ENCODE peak calls at places on chromosomes 12 and 14, in five cellular contexts. One of them, this sample, is unnamed.

GRCh38 chr14:102344485-102344884 is 18.2 kb downstream of the CINP start:
- DNase-seq in SK-N-SH: no peak
- DNase-seq in HepG2: no peak
- DNase-seq in Panc1: no peak
- DNase-seq in HCT116: no peak
- DNase-seq in this sample: no peak

GRCh38 chr12:18868673-18869072 is 130.8 kb downstream of the CAPZA3 start:
- DNase-seq in HepG2: no peak
- DNase-seq in SK-N-SH: no peak
- DNase-seq in Panc1: no peak
- DNase-seq in HCT116: no peak
- DNase-seq in this sample: no peak

GRCh38 chr12:105455250-105455649 is 124.8 kb downstream of the C12orf75 start:
- DNase-seq in SK-N-SH: no peak
- DNase-seq in HCT116: no peak
- DNase-seq in Panc1: no peak
- DNase-seq in HepG2: no peak
- DNase-seq in this sample: no peak

GRCh38 chr12:52401526-52401925 is 4.6 kb downstream of the KRT82 start:
- DNase-seq in HCT116: no peak
- DNase-seq in SK-N-SH: no peak
- DNase-seq in HepG2: no peak
- DNase-seq in Panc1: no peak
- DNase-seq in this sample: no peak

GRCh38 chr14:94446126-94446525 is 6.5 kb downstream of the SERPINA11 start:
- DNase-seq in Panc1: no peak
- DNase-seq in HCT116: no peak
- DNase-seq in SK-N-SH: no peak
- DNase-seq in HepG2: no peak
- DNase-seq in this sample: no peak

GRCh38 chr12:6069452-6070093 is 54.9 kb downstream of the VWF start:
- DNase-seq in SK-N-SH: no peak
- DNase-seq in Panc1: no peak
- DNase-seq in HepG2: no peak
- DNase-seq in HCT116: no peak
- DNase-seq in this sample: no peak

GRCh38 chr14:87131879-87132278 is 861.1 kb downstream of the GALC start:
- DNase-seq in HepG2: no peak
- DNase-seq in Panc1: no peak
- DNase-seq in SK-N-SH: no peak
- DNase-seq in HCT116: no peak
- DNase-seq in this sample: no peak

GRCh38 chr12:52126605-52127578 is 47.4 kb downstream of the SMIM41 start:
- DNase-seq in HCT116: no peak
- DNase-seq in SK-N-SH: peak
- DNase-seq in Panc1: no peak
- DNase-seq in HepG2: no peak
- DNase-seq in this sample: no peak

GRCh38 chr14:104637546-104638003 is 33.0 kb upstream of the TMEM179 start:
- DNase-seq in SK-N-SH: no peak
- DNase-seq in Panc1: no peak
- DNase-seq in HCT116: no peak
- DNase-seq in HepG2: no peak
- DNase-seq in this sample: no peak

GRCh38 chr12:6826734-6827436 is 1.3 kb upstream of the P3H3 start:
- DNase-seq in HepG2: no peak
- DNase-seq in SK-N-SH: no peak
- DNase-seq in Panc1: no peak
- DNase-seq in HCT116: no peak
- DNase-seq in this sample: no peak

GRCh38 chr12:12531194-12531593 is 31.5 kb downstream of the DUSP16 start:
- DNase-seq in Panc1: no peak
- DNase-seq in SK-N-SH: no peak
- DNase-seq in HepG2: no peak
- DNase-seq in HCT116: no peak
- DNase-seq in this sample: no peak

GRCh38 chr12:8156416-8156815 is 399 bp upstream of the ZNF705A start:
- DNase-seq in SK-N-SH: no peak
- DNase-seq in Panc1: no peak
- DNase-seq in HepG2: no peak
- DNase-seq in HCT116: no peak
- DNase-seq in this sample: no peak

GRCh38 chr14:78612666-78613065 is 442.5 kb downstream of the NRXN3 start:
- DNase-seq in SK-N-SH: no peak
- DNase-seq in Panc1: no peak
- DNase-seq in HCT116: no peak
- DNase-seq in HepG2: no peak
- DNase-seq in this sample: no peak

GRCh38 chr14:60170948-60171347 is 5.8 kb upstream of the DHRS7 start:
- DNase-seq in Panc1: no peak
- DNase-seq in HCT116: no peak
- DNase-seq in HepG2: peak
- DNase-seq in SK-N-SH: no peak
- DNase-seq in this sample: no peak

GRCh38 chr12:6462234-6462995 is 8.1 kb downstream of the VAMP1 start:
- DNase-seq in SK-N-SH: no peak
- DNase-seq in HepG2: no peak
- DNase-seq in Panc1: no peak
- DNase-seq in HCT116: no peak
- DNase-seq in this sample: no peak

GRCh38 chr14:94365624-94366023 is 22.8 kb downstream of the SERPINA1 start:
- DNase-seq in HepG2: no peak
- DNase-seq in HCT116: no peak
- DNase-seq in SK-N-SH: no peak
- DNase-seq in Panc1: no peak
- DNase-seq in this sample: no peak

GRCh38 chr14:94124582-94125377 is 4.6 kb downstream of the IFI27L2 start:
- DNase-seq in Panc1: no peak
- DNase-seq in HepG2: no peak
- DNase-seq in SK-N-SH: no peak
- DNase-seq in HCT116: no peak
- DNase-seq in this sample: no peak

GRCh38 chr14:71728386-71728785 is 203.8 kb upstream of the RGS6 start:
- DNase-seq in HepG2: no peak
- DNase-seq in Panc1: no peak
- DNase-seq in HCT116: no peak
- DNase-seq in SK-N-SH: no peak
- DNase-seq in this sample: no peak

GRCh38 chr14:56295743-56296142 is 177.5 kb downstream of the PELI2 start:
- DNase-seq in HCT116: no peak
- DNase-seq in Panc1: no peak
- DNase-seq in SK-N-SH: no peak
- DNase-seq in HepG2: no peak
- DNase-seq in this sample: no peak

GRCh38 chr14:74618078-74618952 is 6.3 kb upstream of the LTBP2 start:
- DNase-seq in HCT116: peak
- DNase-seq in HepG2: peak
- DNase-seq in Panc1: no peak
- DNase-seq in SK-N-SH: no peak
- DNase-seq in this sample: no peak

GRCh38 chr12:45223868-45224267 is 8.0 kb downstream of the ANO6 start:
- DNase-seq in Panc1: no peak
- DNase-seq in HepG2: no peak
- DNase-seq in HCT116: no peak
- DNase-seq in SK-N-SH: no peak
- DNase-seq in this sample: no peak

GRCh38 chr12:37543966-37544668 is 772.5 kb upstream of the ALG10B start:
- DNase-seq in Panc1: no peak
- DNase-seq in HepG2: no peak
- DNase-seq in SK-N-SH: no peak
- DNase-seq in HCT116: no peak
- DNase-seq in this sample: no peak

GRCh38 chr14:82420874-82421273 is 887.2 kb upstream of the SEL1L start:
- DNase-seq in SK-N-SH: no peak
- DNase-seq in HepG2: no peak
- DNase-seq in Panc1: no peak
- DNase-seq in HCT116: no peak
- DNase-seq in this sample: no peak

GRCh38 chr14:88818018-88818417 is 6.4 kb upstream of the TTC8 start:
- DNase-seq in HCT116: no peak
- DNase-seq in HepG2: no peak
- DNase-seq in SK-N-SH: no peak
- DNase-seq in Panc1: no peak
- DNase-seq in this sample: no peak

GRCh38 chr14:37595809-37596595 is 573 bp downstream of the TTC6 start:
- DNase-seq in Panc1: no peak
- DNase-seq in HCT116: peak
- DNase-seq in HepG2: peak
- DNase-seq in SK-N-SH: no peak
- DNase-seq in this sample: no peak

GRCh38 chr12:92134638-92135274 is 10.9 kb downstream of the BTG1 start:
- DNase-seq in HepG2: no peak
- DNase-seq in Panc1: no peak
- DNase-seq in HCT116: no peak
- DNase-seq in SK-N-SH: no peak
- DNase-seq in this sample: no peak

GRCh38 chr14:26138764-26139445 is 458.9 kb downstream of the NOVA1 start:
- DNase-seq in SK-N-SH: no peak
- DNase-seq in HepG2: no peak
- DNase-seq in Panc1: no peak
- DNase-seq in HCT116: no peak
- DNase-seq in this sample: no peak

GRCh38 chr14:22462923-22463322 is 126.1 kb downstream of the DAD1 start:
- DNase-seq in SK-N-SH: no peak
- DNase-seq in HCT116: no peak
- DNase-seq in Panc1: no peak
- DNase-seq in HepG2: no peak
- DNase-seq in this sample: no peak

GRCh38 chr14:22464422-22465142 is 124.4 kb downstream of the DAD1 start:
- DNase-seq in Panc1: no peak
- DNase-seq in SK-N-SH: no peak
- DNase-seq in HCT116: no peak
- DNase-seq in HepG2: no peak
- DNase-seq in this sample: no peak

GRCh38 chr14:22463763-22464173 is 125.3 kb downstream of the DAD1 start:
- DNase-seq in HepG2: peak
- DNase-seq in Panc1: no peak
- DNase-seq in HCT116: no peak
- DNase-seq in SK-N-SH: no peak
- DNase-seq in this sample: no peak

GRCh38 chr14:22466520-22466919 is 122.5 kb downstream of the DAD1 start:
- DNase-seq in Panc1: no peak
- DNase-seq in SK-N-SH: no peak
- DNase-seq in HepG2: no peak
- DNase-seq in HCT116: no peak
- DNase-seq in this sample: no peak

DNA sequence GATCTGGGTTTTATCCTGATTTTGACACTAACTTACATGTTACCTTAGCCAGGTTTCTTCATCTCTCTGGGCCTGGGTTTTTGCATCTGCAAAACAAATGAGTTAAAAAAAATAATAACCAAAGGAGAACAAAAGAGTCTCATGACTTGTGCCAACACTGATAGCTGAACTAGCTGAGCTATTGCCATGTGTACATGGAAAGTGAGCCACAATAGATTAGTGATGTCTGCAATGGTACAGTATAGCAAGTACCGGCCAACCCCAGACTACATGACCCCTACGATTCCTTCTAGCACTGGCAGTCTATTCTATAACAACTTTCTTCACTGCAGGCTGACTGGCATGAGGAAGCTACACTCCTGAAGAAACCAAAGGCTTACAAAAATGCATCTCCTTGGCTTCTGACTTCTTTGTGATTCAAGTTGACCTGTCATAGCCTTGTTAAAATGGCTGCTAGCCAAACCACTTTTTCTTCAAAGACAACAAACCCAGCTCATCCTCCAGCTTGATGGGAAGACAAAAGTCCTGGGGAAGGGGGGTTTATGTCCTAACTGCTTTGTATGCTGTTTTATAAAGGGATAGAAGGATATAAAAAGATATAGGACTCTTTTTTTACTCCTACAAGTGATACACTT is 123.7 kb downstream of the DAD1 start:
- DNase-seq in SK-N-SH: no peak
- DNase-seq in HCT116: no peak
- DNase-seq in HepG2: no peak
- DNase-seq in Panc1: no peak
- DNase-seq in this sample: no peak
- TF ChIP-seq SIN3A in SK-N-SH: no peak
- TF ChIP-seq SIN3A in HCT116: no peak
- TF ChIP-seq SIN3A in HepG2: no peak
- TF ChIP-seq SIN3A in Panc1: no peak
- TF ChIP-seq SIN3A in this sample: no peak

GRCh38 chr12:112796067-112796466 is 4.5 kb downstream of the RPH3A start:
- DNase-seq in HCT116: no peak
- DNase-seq in SK-N-SH: no peak
- DNase-seq in HepG2: no peak
- DNase-seq in Panc1: no peak
- DNase-seq in this sample: no peak

GRCh38 chr12:112800183-112800582 is 8.6 kb downstream of the RPH3A start:
- DNase-seq in HCT116: no peak
- DNase-seq in SK-N-SH: no peak
- DNase-seq in Panc1: no peak
- DNase-seq in HepG2: no peak
- DNase-seq in this sample: no peak

GRCh38 chr12:112801055-112801454 is 9.5 kb downstream of the RPH3A start:
- DNase-seq in SK-N-SH: no peak
- DNase-seq in Panc1: no peak
- DNase-seq in HepG2: no peak
- DNase-seq in HCT116: no peak
- DNase-seq in this sample: no peak

GRCh38 chr12:112795582-112795981 is 4.0 kb downstream of the RPH3A start:
- DNase-seq in HCT116: no peak
- DNase-seq in Panc1: no peak
- DNase-seq in SK-N-SH: no peak
- DNase-seq in HepG2: no peak
- DNase-seq in this sample: no peak

GRCh38 chr12:112798019-112798760 is 6.6 kb downstream of the RPH3A start:
- DNase-seq in HCT116: no peak
- DNase-seq in SK-N-SH: peak
- DNase-seq in Panc1: no peak
- DNase-seq in HepG2: no peak
- DNase-seq in this sample: no peak
- TF ChIP-seq SIN3A in HCT116: no peak
- TF ChIP-seq SIN3A in SK-N-SH: no peak
- TF ChIP-seq SIN3A in Panc1: no peak
- TF ChIP-seq SIN3A in HepG2: no peak
- TF ChIP-seq SIN3A in this sample: no peak

GRCh38 chr14:72754949-72755348 is 139.0 kb downstream of the DPF3 start:
- DNase-seq in SK-N-SH: no peak
- DNase-seq in HCT116: no peak
- DNase-seq in Panc1: no peak
- DNase-seq in HepG2: no peak
- DNase-seq in this sample: no peak
- TF ChIP-seq SIN3A in SK-N-SH: no peak
- TF ChIP-seq SIN3A in HCT116: no peak
- TF ChIP-seq SIN3A in Panc1: no peak
- TF ChIP-seq SIN3A in HepG2: no peak
- TF ChIP-seq SIN3A in this sample: no peak

DNA sequence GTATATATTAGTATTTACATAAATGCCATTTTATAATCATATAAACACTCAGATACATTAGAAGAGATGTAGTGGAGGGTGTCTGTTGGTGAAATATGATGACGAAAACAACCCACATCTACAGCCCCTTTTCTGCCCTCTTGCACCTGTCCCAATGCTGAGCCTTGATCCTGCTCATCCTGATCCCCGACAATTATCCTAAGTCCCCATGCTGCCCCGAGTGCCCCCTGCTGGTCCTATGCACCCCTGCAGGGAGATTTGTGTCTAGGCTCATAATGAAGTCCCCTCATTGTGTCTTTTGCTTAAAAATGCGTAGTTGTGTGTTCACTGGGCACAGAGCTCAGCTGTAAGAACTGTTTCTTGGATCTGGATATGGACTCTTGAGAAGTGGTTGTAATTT is 554.5 kb downstream of the TMEM121 start:
- DNase-seq in Panc1: no peak
- DNase-seq in HCT116: no peak
- DNase-seq in HepG2: no peak
- DNase-seq in SK-N-SH: no peak
- DNase-seq in this sample: no peak
- TF ChIP-seq SIN3A in Panc1: no peak
- TF ChIP-seq SIN3A in HCT116: no peak
- TF ChIP-seq SIN3A in HepG2: no peak
- TF ChIP-seq SIN3A in SK-N-SH: no peak
- TF ChIP-seq SIN3A in this sample: no peak

This sample was measured in H1.